ENCODE peak calls at places on chromosome X, in nine cellular contexts. T is neural crest cell; F is progenitor cell of endocrine pancreas; X is fibroblast of pulmonary artery; J is thoracic aorta; Z is uterus; P is CD4-positive, alpha-beta T cell; Y is IMR-90; M is heart right ventricle. A is an unnamed sample.

GRCh38 chrX:10832103-10832502 is 211.7 kb upstream of the MID1 start:
- DNase-seq in Z (no peak), M (no peak), P (no peak), Y (no peak), J (no peak), X (no peak), T (no peak), F (no peak), A (no peak)

GRCh38 chrX:75582511-75582910 is 59.7 kb upstream of the ZDHHC15 start:
- DNase-seq in F (no peak), X (no peak), Y (no peak), P (no peak), M (no peak), J (no peak), T (no peak), Z (no peak), A (no peak)

GRCh38 chrX:134603806-134604700 is 54.2 kb downstream of the PLAC1 start:
- DNase-seq in Z (peak; percentile 43), Y (peak; percentile 90), J (no peak), P (no peak), X (peak; percentile 90), M (no peak), T (no peak), F (no peak), A (no peak)

GRCh38 chrX:153504445-153505016 is 9.8 kb downstream of the BGN start:
- DNase-seq in P (no peak), T (no peak), X (no peak), F (no peak), Z (no peak), Y (no peak), J (no peak), M (no peak), A (no peak)

GRCh38 chrX:71911731-71912050 is 1.0 kb downstream of the NHSL2 start:
- DNase-seq in T (no peak), Z (peak; percentile 19), X (no peak), M (no peak), P (no peak), F (no peak), J (no peak), Y (no peak), A (no peak)

GRCh38 chrX:111823068-111823467 is 52.9 kb upstream of the TRPC5OS start:
- DNase-seq in F (no peak), T (peak; percentile 35), Z (no peak), P (no peak), M (no peak), Y (peak; percentile 25), X (no peak), J (no peak), A (no peak)

GRCh38 chrX:137852502-137852901 is 286.6 kb downstream of the ZIC3 start:
- DNase-seq in M (no peak), P (no peak), F (no peak), X (no peak), Z (no peak), T (no peak), Y (no peak), J (no peak), A (no peak)

GRCh38 chrX:70429759-70430158 is 6.6 kb downstream of the GDPD2 start:
- DNase-seq in P (no peak), J (no peak), T (no peak), Z (no peak), X (no peak), Y (no peak), M (no peak), F (no peak), A (no peak)

GRCh38 chrX:7709845-7710244 is 133.1 kb upstream of the VCX start:
- DNase-seq in J (no peak), Z (no peak), F (no peak), T (no peak), P (no peak), Y (no peak), X (no peak), M (no peak), A (no peak)

GRCh38 chrX:7711167-7711566 is 131.8 kb upstream of the VCX start:
- DNase-seq in X (no peak), J (no peak), T (no peak), Z (no peak), Y (no peak), F (no peak), P (no peak), M (no peak), A (no peak)

DNA sequence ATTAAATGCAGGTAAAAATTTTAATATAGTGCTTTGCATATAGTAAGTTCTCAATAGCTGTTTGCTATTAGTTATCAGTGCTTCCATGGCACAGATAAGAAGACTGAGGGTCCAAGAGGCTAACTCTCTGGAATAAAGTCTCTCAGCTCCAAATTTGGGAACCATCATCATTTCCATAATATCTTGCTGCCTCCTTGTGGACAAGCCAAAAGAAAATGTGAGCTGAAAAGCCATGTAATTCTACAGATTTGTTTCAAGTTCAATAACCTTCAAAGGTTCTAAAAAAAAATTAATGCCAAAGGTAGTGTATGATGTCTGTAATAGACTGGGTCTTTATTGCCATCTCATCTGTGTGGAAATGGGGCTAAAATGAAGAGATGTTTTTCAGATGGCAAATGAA is 136.9 kb upstream of the VCX start:
- DNase-seq in T (no peak), Y (no peak), Z (no peak), M (no peak), F (no peak), J (no peak), P (no peak), X (no peak), A (no peak)
- TF ChIP-seq CTCF in T (peak; percentile 59), Y (peak; percentile 38), Z (no peak), M (no peak), F (peak; percentile 55), J (no peak), P (no peak), X (peak; percentile 2), A (no peak)

GRCh38 chrX:54923376-54923775 is 2.8 kb downstream of the TRO start:
- DNase-seq in X (no peak), J (no peak), F (no peak), T (no peak), M (no peak), Z (no peak), P (no peak), Y (no peak), A (no peak)

GRCh38 chrX:54922547-54922946 is 1.9 kb downstream of the TRO start:
- DNase-seq in T (no peak), X (no peak), Z (no peak), P (no peak), J (no peak), Y (no peak), F (no peak), M (no peak), A (no peak)

GRCh38 chrX:54921427-54922021 is 900 bp downstream of the TRO start:
- DNase-seq in Z (peak; percentile 66), Y (peak; percentile 72), M (peak; percentile 61), P (peak; percentile 44), F (peak; percentile 57), X (peak; percentile 79), T (peak; percentile 66), J (no peak), A (no peak)

GRCh38 chrX:54920610-54921426 is at the start of gene TRO:
- DNase-seq in F (no peak), J (no peak), X (no peak), Z (no peak), M (no peak), P (no peak), Y (peak; percentile 10), T (peak; percentile 33), A (no peak)
- TF ChIP-seq CTCF in F (peak; percentile 44), J (no peak), X (peak; percentile 7), Z (no peak), M (no peak), P (no peak), Y (peak; percentile 27), T (peak; percentile 38), A (no peak)

GRCh38 chrX:107467271-107467670 is 17.8 kb downstream of the FRMPD3 start:
- DNase-seq in Y (no peak), M (no peak), T (no peak), P (no peak), X (no peak), J (no peak), Z (no peak), F (no peak), A (no peak)

GRCh38 chrX:107465932-107466620 is 16.6 kb downstream of the FRMPD3 start:
- DNase-seq in Y (no peak), X (no peak), F (no peak), Z (no peak), J (no peak), T (no peak), P (no peak), M (no peak), A (no peak)

GRCh38 chrX:107470198-107470597 is 20.7 kb downstream of the FRMPD3 start:
- DNase-seq in F (no peak), P (no peak), J (no peak), T (no peak), Y (no peak), M (no peak), Z (no peak), X (no peak), A (no peak)

DNA sequence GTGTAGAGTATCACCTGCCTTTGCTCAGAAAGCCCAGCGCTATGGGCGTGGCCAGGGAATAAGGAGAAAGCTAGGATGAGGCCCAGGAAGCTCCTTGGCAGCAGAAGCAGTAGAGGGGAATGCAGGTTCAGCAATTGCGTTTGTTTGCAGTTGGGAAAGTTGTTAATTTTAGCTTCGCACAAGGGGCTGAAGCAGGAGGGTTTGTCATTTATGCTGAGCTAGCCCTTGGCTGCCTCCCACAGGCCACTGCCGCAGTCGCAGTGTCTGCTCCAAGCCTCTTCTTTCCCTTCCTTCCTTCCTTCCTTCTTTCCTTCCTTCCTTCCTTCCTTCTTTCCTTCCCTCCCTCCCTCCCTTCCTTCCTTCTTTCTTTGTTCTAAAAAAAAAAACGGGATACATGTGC is 21.5 kb downstream of the FRMPD3 start:
- DNase-seq in Z (no peak), F (no peak), X (no peak), J (no peak), M (no peak), T (no peak), Y (no peak), P (no peak), A (no peak)
- TF ChIP-seq CTCF in Z (no peak), F (peak; percentile 26), X (no peak), J (no peak), M (no peak), T (peak; percentile 31), Y (no peak), P (no peak), A (no peak)

GRCh38 chrX:27915617-27916016 is 65.6 kb downstream of the DCAF8L1 start:
- DNase-seq in Y (peak; percentile 24), M (no peak), P (no peak), J (no peak), T (no peak), F (no peak), X (peak; percentile 42), Z (no peak), A (peak; percentile 54)

GRCh38 chrX:27917713-27918500 is 63.3 kb downstream of the DCAF8L1 start:
- DNase-seq in M (no peak), T (no peak), X (no peak), Z (no peak), Y (no peak), J (no peak), P (no peak), F (no peak), A (no peak)

GRCh38 chrX:27924261-27924660 is 57.0 kb downstream of the DCAF8L1 start:
- DNase-seq in F (no peak), J (no peak), M (no peak), P (no peak), X (no peak), Z (no peak), Y (peak; percentile 6), T (no peak), A (no peak)

GRCh38 chrX:27924718-27925117 is 56.5 kb downstream of the DCAF8L1 start:
- DNase-seq in M (no peak), J (no peak), F (no peak), T (no peak), Y (no peak), P (no peak), Z (no peak), X (no peak), A (no peak)

GRCh38 chrX:27918799-27919198 is 62.5 kb downstream of the DCAF8L1 start:
- DNase-seq in P (no peak), Y (peak; percentile 4), T (no peak), F (no peak), J (no peak), M (no peak), Z (no peak), X (peak; percentile 33), A (no peak)
- TF ChIP-seq CTCF in P (no peak), Y (peak; percentile 35), T (peak; percentile 45), F (peak; percentile 28), J (no peak), M (no peak), Z (no peak), X (peak; percentile 21), A (no peak)